ENCODE peak calls at places on chromosomes 4 and X, in eight cellular contexts. C is WERI-Rb-1; X is amniotic epithelial cell; N is lower leg skin; R is stimulated activated CD4-positive, alpha-beta T cell treated with anti-CD3 and anti-CD28 coated beads, Interleukin-4, amount 100 ng/mL, for 48 hours; S is endothelial cell; H is osteocyte; K is CD4-positive, alpha-beta T cell. A is an unnamed sample.

GRCh38 chr4:3115637-3116300 is 41.3 kb downstream of the HTT start:
- DNase-seq in C (no peak), X (peak), N (no peak), R (no peak), S (no peak), H (no peak), K (no peak), A (no peak)

GRCh38 chrX:3351287-3351686 is 4.8 kb upstream of the MXRA5 start:
- DNase-seq in C (no peak), X (no peak), N (no peak), R (no peak), S (no peak), H (peak), K (no peak), A (no peak)

GRCh38 chr4:2928242-2929155 is 34.7 kb downstream of the NOP14 start:
- DNase-seq in C (no peak), X (no peak), N (peak), R (no peak), S (no peak), H (no peak), K (no peak), A (no peak)

GRCh38 chr4:31016322-31017061 is 296.3 kb downstream of the PCDH7 start:
- DNase-seq in C (no peak), X (no peak), N (no peak), R (no peak), S (no peak), H (no peak), K (no peak), A (no peak)

GRCh38 chrX:86946569-86946968 is 571.0 kb upstream of the KLHL4 start:
- DNase-seq in C (peak), X (peak), N (no peak), R (no peak), S (peak), H (no peak), K (no peak), A (no peak)

GRCh38 chr4:52869196-52869595 is 7.1 kb downstream of the RASL11B start:
- DNase-seq in C (peak), X (peak), N (peak), R (no peak), S (no peak), H (no peak), K (no peak), A (peak)

GRCh38 chr4:17336524-17336941 is 175.4 kb downstream of the QDPR start:
- DNase-seq in C (no peak), X (no peak), N (no peak), R (peak), S (peak), H (no peak), K (peak), A (no peak)

GRCh38 chr4:177332119-177332518 is 22.4 kb downstream of the NEIL3 start:
- DNase-seq in C (no peak), X (no peak), N (no peak), R (no peak), S (no peak), H (no peak), K (no peak), A (no peak)

GRCh38 chr4:74400395-74400794 is 35.5 kb downstream of the EREG start:
- DNase-seq in C (no peak), X (no peak), N (no peak), R (no peak), S (no peak), H (no peak), K (no peak), A (no peak)

GRCh38 chrX:30577362-30577961 is at the start of gene TASL:
- DNase-seq in C (no peak), X (no peak), N (no peak), R (no peak), S (no peak), H (no peak), K (peak), A (peak)

GRCh38 chr4:136400829-136401228 is 1131.5 kb downstream of the PCDH18 start:
- DNase-seq in C (no peak), X (no peak), N (no peak), R (no peak), S (no peak), H (no peak), K (no peak), A (no peak)

GRCh38 chr4:148053298-148054003 is 321.6 kb downstream of the ARHGAP10 start:
- DNase-seq in C (no peak), X (peak), N (no peak), R (no peak), S (no peak), H (no peak), K (no peak), A (no peak)

GRCh38 chr4:182823576-182823975 is 93.6 kb downstream of the DCTD start:
- DNase-seq in C (no peak), X (no peak), N (no peak), R (no peak), S (no peak), H (no peak), K (no peak), A (no peak)

GRCh38 chr4:52657630-52658501 is 1.2 kb downstream of the USP46 start:
- DNase-seq in C (no peak), X (peak), N (peak), R (no peak), S (peak), H (no peak), K (peak), A (no peak)

GRCh38 chr4:151613290-151613689 is 147.5 kb downstream of the GATB start:
- DNase-seq in C (no peak), X (no peak), N (no peak), R (no peak), S (no peak), H (no peak), K (no peak), A (no peak)

GRCh38 chr4:134139188-134139587 is 62.4 kb downstream of the PABPC4L start:
- DNase-seq in C (no peak), X (no peak), N (no peak), R (no peak), S (no peak), H (no peak), K (no peak), A (no peak)

GRCh38 chr4:81786063-81786763 is 314.5 kb upstream of the RASGEF1B start:
- DNase-seq in C (no peak), X (no peak), N (no peak), R (no peak), S (no peak), H (no peak), K (no peak), A (no peak)

GRCh38 chr4:86653237-86653865 is 59.2 kb downstream of the PTPN13 start:
- DNase-seq in C (no peak), X (no peak), N (no peak), R (peak), S (no peak), H (no peak), K (no peak), A (peak)

GRCh38 chrX:13147758-13148157 is 103.3 kb upstream of the FAM9C start:
- DNase-seq in C (no peak), X (no peak), N (no peak), R (no peak), S (no peak), H (no peak), K (no peak), A (no peak)

GRCh38 chr4:69849969-69850368 is 10.0 kb downstream of the SULT1E1 start:
- DNase-seq in C (no peak), X (no peak), N (no peak), R (no peak), S (no peak), H (no peak), K (no peak), A (no peak)

GRCh38 chr4:168408620-168409019 is 71.7 kb downstream of the DDX60L start:
- DNase-seq in C (no peak), X (peak), N (no peak), R (no peak), S (no peak), H (no peak), K (no peak), A (peak)

GRCh38 chrX:115344885-115345653 is 55.6 kb downstream of the LUZP4 start:
- DNase-seq in C (peak), X (peak), N (peak), R (no peak), S (peak), H (peak), K (no peak), A (peak)

GRCh38 chr4:71709961-71710360 is 73.9 kb downstream of the GC start:
- DNase-seq in C (no peak), X (no peak), N (no peak), R (no peak), S (no peak), H (no peak), K (no peak), A (no peak)

GRCh38 chrX:39613997-39614679 is 483.6 kb downstream of the BCOR start:
- DNase-seq in C (no peak), X (no peak), N (no peak), R (peak), S (no peak), H (no peak), K (no peak), A (no peak)

GRCh38 chr4:1872918-1873269 is 1.7 kb downstream of the NSD2 start:
- DNase-seq in C (no peak), X (peak), N (no peak), R (no peak), S (no peak), H (no peak), K (no peak), A (no peak)

GRCh38 chr4:41480985-41481384 is 57.0 kb upstream of the LIMCH1 start:
- DNase-seq in C (no peak), X (no peak), N (no peak), R (no peak), S (no peak), H (no peak), K (no peak), A (no peak)

GRCh38 chr4:88865051-88865450 is 167.4 kb upstream of the NAP1L5 start:
- DNase-seq in C (no peak), X (no peak), N (no peak), R (no peak), S (no peak), H (no peak), K (no peak), A (no peak)

GRCh38 chrX:25028726-25029125 is 13.0 kb upstream of the ARX start:
- DNase-seq in C (no peak), X (peak), N (no peak), R (no peak), S (no peak), H (no peak), K (no peak), A (no peak)

GRCh38 chr4:31059753-31060522 is 339.8 kb downstream of the PCDH7 start:
- DNase-seq in C (no peak), X (peak), N (no peak), R (no peak), S (no peak), H (no peak), K (no peak), A (no peak)

GRCh38 chrX:2703991-2704369 is 12.9 kb downstream of the CD99 start:
- DNase-seq in C (no peak), X (no peak), N (no peak), R (no peak), S (no peak), H (no peak), K (no peak), A (peak)

GRCh38 chrX:41946230-41946629 is 22.9 kb upstream of the CASK start:
- DNase-seq in C (no peak), X (no peak), N (no peak), R (no peak), S (no peak), H (no peak), K (no peak), A (peak)

GRCh38 chr4:2243682-2244380 is 1.9 kb upstream of the HAUS3 start:
- DNase-seq in C (peak), X (peak), N (peak), R (no peak), S (no peak), H (no peak), K (no peak), A (no peak)

GRCh38 chr4:185358514-185359433 is 37.0 kb downstream of the LRP2BP start:
- DNase-seq in C (no peak), X (peak), N (no peak), R (no peak), S (no peak), H (no peak), K (no peak), A (no peak)

GRCh38 chr4:8289151-8289750 is 19.7 kb downstream of the HTRA3 start:
- DNase-seq in C (no peak), X (no peak), N (peak), R (no peak), S (no peak), H (no peak), K (no peak), A (no peak)

GRCh38 chrX:32195611-32196010 is 1015.7 kb downstream of the DMD start:
- DNase-seq in C (no peak), X (no peak), N (no peak), R (no peak), S (no peak), H (no peak), K (no peak), A (no peak)

GRCh38 chrX:17098516-17099247 is 152.2 kb downstream of the REPS2 start:
- DNase-seq in C (no peak), X (no peak), N (no peak), R (no peak), S (no peak), H (no peak), K (no peak), A (no peak)